ENCODE peak calls at places on chromosomes 3 and 15, in nine cellular contexts. G is endothelial cell of umbilical vein; C is breast epithelium; B is stomach; J is AG09319; R is AG09309; Z is neural crest cell; T is spleen; O is activated CD8-positive, alpha-beta T cell treated with anti-CD3 and anti-CD28 coated beads for 36 hours. K is an unnamed sample.

GRCh38 chr3:104190681-104191080 is 1176.0 kb upstream of the ALCAM start:
- DNase-seq in G (peak; percentile 66), C (no peak), B (no peak), J (no peak), R (no peak), Z (no peak), T (no peak), O (no peak), K (no peak)

GRCh38 chr3:150130404-150131100 is 159.9 kb upstream of the PFN2 start:
- DNase-seq in G (no peak), C (no peak), B (no peak), J (no peak), R (no peak), Z (no peak), T (no peak), O (no peak), K (no peak)

GRCh38 chr3:129560269-129560787 is 17.4 kb downstream of the H1-8 start:
- DNase-seq in G (no peak), C (no peak), B (no peak), J (peak; percentile 32), R (peak; percentile 29), Z (no peak), T (peak; percentile 75), O (no peak), K (no peak)

GRCh38 chr15:90735929-90736328 is 18.8 kb downstream of the BLM start:
- DNase-seq in G (no peak), C (no peak), B (no peak), J (no peak), R (no peak), Z (no peak), T (no peak), O (no peak), K (no peak)

GRCh38 chr3:125261031-125261430 is 48.5 kb upstream of the SLC12A8 start:
- DNase-seq in G (no peak), C (no peak), B (no peak), J (no peak), R (no peak), Z (no peak), T (no peak), O (no peak), K (no peak)

GRCh38 chr3:18830087-18830486 is 318.2 kb upstream of the KCNH8 start:
- DNase-seq in G (no peak), C (no peak), B (no peak), J (no peak), R (no peak), Z (no peak), T (no peak), O (peak; percentile 53), K (no peak)

GRCh38 chr3:105223815-105224214 is 142.9 kb upstream of the ALCAM start:
- DNase-seq in G (no peak), C (no peak), B (no peak), J (no peak), R (no peak), Z (no peak), T (no peak), O (no peak), K (no peak)

GRCh38 chr3:116148881-116149530 is 296.3 kb downstream of the LSAMP start:
- DNase-seq in G (no peak), C (no peak), B (no peak), J (no peak), R (no peak), Z (no peak), T (no peak), O (no peak), K (no peak)

GRCh38 chr15:48358229-48358641 is 27.0 kb downstream of the DUT start:
- DNase-seq in G (peak; percentile 82), C (no peak), B (no peak), J (no peak), R (no peak), Z (no peak), T (no peak), O (no peak), K (peak; percentile 17)

GRCh38 chr3:167887096-167887495 is 151.6 kb downstream of the SERPINI1 start:
- DNase-seq in G (no peak), C (no peak), B (no peak), J (peak; percentile 12), R (peak; percentile 29), Z (no peak), T (no peak), O (no peak), K (no peak)

GRCh38 chr3:183553263-183554026 is 2.1 kb downstream of the KLHL6 start:
- DNase-seq in G (peak; percentile 41), C (no peak), B (no peak), J (no peak), R (no peak), Z (no peak), T (no peak), O (peak; percentile 28), K (no peak)

GRCh38 chr3:12579456-12579855 is 22.6 kb downstream of the MKRN2 start:
- DNase-seq in G (peak; percentile 20), C (no peak), B (no peak), J (no peak), R (no peak), Z (no peak), T (no peak), O (no peak), K (no peak)

GRCh38 chr3:12582730-12583129 is 25.8 kb downstream of the MKRN2 start:
- DNase-seq in G (no peak), C (no peak), B (no peak), J (no peak), R (no peak), Z (no peak), T (no peak), O (no peak), K (no peak)

GRCh38 chr3:12579919-12580318 is 23.0 kb downstream of the MKRN2 start:
- DNase-seq in G (peak; percentile 37), C (no peak), B (no peak), J (peak; percentile 11), R (no peak), Z (no peak), T (no peak), O (no peak), K (no peak)

GRCh38 chr3:12577379-12577778 is 20.5 kb downstream of the MKRN2 start:
- DNase-seq in G (no peak), C (no peak), B (no peak), J (no peak), R (no peak), Z (no peak), T (no peak), O (no peak), K (no peak)

DNA sequence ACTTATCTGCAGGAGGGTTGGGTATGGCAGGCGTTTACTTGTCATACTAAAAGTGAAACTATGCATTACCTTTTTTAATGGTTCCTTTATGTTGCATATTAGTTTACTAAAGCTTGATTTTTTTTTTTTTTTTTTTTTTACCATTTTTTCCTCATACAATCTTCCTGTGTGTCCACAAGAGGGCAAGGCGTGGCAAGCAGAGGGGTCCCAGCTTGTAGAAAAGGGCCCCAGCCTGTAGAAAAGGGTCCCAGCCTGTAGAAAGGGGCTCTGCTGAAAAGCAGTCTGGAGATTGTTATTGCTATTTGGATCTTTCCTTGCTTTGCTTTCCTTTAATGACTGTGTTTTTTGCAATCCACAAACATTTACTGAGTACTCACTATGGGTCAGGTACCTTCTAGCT is 21.9 kb downstream of the MKRN2 start:
- DNase-seq in G (no peak), C (no peak), B (no peak), J (no peak), R (no peak), Z (no peak), T (no peak), O (no peak), K (no peak)
- TF ChIP-seq CTCF in G (peak; percentile 13), C (no peak), B (no peak), J (no peak), R (peak; percentile 25), Z (peak; percentile 46), T (no peak), O (peak; percentile 33), K (no peak)

GRCh38 chr3:26964313-26964712 is 341.7 kb downstream of the LRRC3B start:
- DNase-seq in G (no peak), C (no peak), B (no peak), J (no peak), R (no peak), Z (no peak), T (no peak), O (no peak), K (no peak)

GRCh38 chr3:26960382-26960781 is 337.8 kb downstream of the LRRC3B start:
- DNase-seq in G (no peak), C (no peak), B (no peak), J (no peak), R (no peak), Z (no peak), T (no peak), O (no peak), K (no peak)

GRCh38 chr3:26962419-26963355 is 340.1 kb downstream of the LRRC3B start:
- DNase-seq in G (no peak), C (no peak), B (no peak), J (no peak), R (no peak), Z (no peak), T (no peak), O (no peak), K (peak; percentile 24)

GRCh38 chr3:26964836-26965235 is 342.3 kb downstream of the LRRC3B start:
- DNase-seq in G (no peak), C (no peak), B (no peak), J (no peak), R (no peak), Z (no peak), T (no peak), O (no peak), K (no peak)

DNA sequence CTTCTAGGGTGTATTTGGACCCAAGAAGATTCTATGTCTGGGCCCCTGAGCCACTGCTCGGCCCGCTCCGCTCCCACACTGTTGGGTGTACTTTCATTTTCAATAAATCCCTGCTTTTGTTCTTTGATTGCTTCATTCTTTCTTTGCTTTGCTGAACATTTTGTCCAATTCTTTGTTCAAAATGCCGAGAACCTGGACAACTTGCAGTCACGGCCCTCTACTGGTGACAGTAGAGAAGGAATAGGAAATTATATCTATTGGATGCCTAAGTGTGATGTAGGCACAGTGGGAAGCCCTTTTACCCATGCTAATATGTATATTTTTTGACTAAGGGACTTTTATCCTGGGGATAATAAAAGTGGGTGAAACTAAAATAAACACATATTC is 340.8 kb downstream of the LRRC3B start:
- DNase-seq in G (no peak), C (no peak), B (no peak), J (no peak), R (no peak), Z (no peak), T (no peak), O (no peak), K (no peak)
- TF ChIP-seq CTCF in G (no peak), C (no peak), B (no peak), J (no peak), R (no peak), Z (peak; percentile 53), T (no peak), O (no peak), K (peak; percentile 15)

DNA sequence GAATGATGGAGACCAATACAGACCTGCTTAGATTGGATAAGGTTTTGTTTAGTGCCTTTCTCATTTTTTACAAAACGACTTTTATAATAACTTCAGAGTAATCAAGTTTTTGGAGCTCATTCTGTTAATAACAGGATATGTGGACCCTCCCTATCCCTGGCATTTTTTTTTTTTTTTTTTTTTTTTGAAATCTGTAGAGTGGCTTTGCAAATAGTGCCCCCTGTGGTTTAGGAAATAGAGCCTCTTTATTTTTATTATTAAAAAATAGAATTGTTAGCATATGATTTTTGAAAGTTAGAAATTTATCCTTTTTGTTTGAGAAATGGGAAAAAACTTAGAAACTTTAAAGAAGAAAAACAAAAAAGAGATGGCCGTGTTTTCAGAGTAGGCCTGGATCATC is 11.4 kb downstream of the SKIL start:
- DNase-seq in G (no peak), C (no peak), B (no peak), J (no peak), R (no peak), Z (no peak), T (no peak), O (no peak), K (no peak)
- TF ChIP-seq CTCF in G (peak; percentile 13), C (no peak), B (peak; percentile 25), J (peak; percentile 20), R (peak; percentile 19), Z (peak; percentile 61), T (peak; percentile 31), O (peak; percentile 51), K (no peak)

GRCh38 chr3:126267169-126267975 is 87.0 kb upstream of the ALDH1L1 start:
- DNase-seq in G (peak; percentile 89), C (no peak), B (peak; percentile 83), J (peak; percentile 77), R (peak; percentile 88), Z (peak; percentile 61), T (no peak), O (no peak), K (no peak)
- TF ChIP-seq CTCF in G (peak; percentile 38), C (no peak), B (no peak), J (no peak), R (peak; percentile 19), Z (peak; percentile 24), T (no peak), O (no peak), K (no peak)